ENCODE peak calls at places on chromosomes 12 and 14, in six cellular contexts. O is Jurkat, Clone E6-1; H is hepatocyte; K is tibial artery; G is HS-27A; W is activated B cell treated with CpG ODN at 0.5 μM for 24 hours. M is an unnamed sample.

GRCh38 chr12:26831959-26832816 is 806 bp downstream of the ITPR2 start:
- DNase-seq in O (peak; percentile 52), G (peak; percentile 82), K (peak; percentile 82), W (peak; percentile 64), H (peak; percentile 73), M (no peak)

GRCh38 chr14:66495214-66496098 is 9.3 kb downstream of the CCDC196 start:
- DNase-seq in K (no peak), H (peak; percentile 70), O (peak; percentile 80), G (no peak), W (no peak), M (no peak)

GRCh38 chr14:75291331-75291730 is 12.7 kb downstream of the FOS start:
- DNase-seq in W (no peak), K (peak; percentile 51), O (no peak), G (no peak), H (no peak), M (no peak)

GRCh38 chr14:61154606-61155005 is 126.5 kb downstream of the TMEM30B start:
- DNase-seq in W (no peak), K (no peak), O (no peak), H (no peak), G (no peak), M (no peak)

GRCh38 chr12:46358791-46359666 is 13.5 kb downstream of the SLC38A2 start:
- DNase-seq in G (no peak), O (no peak), W (no peak), H (no peak), K (no peak), M (no peak)

GRCh38 chr12:74334770-74335169 is 202.9 kb upstream of the ATXN7L3B start:
- DNase-seq in W (no peak), G (no peak), H (no peak), O (no peak), K (no peak), M (no peak)

GRCh38 chr12:65535951-65536350 is 257.5 kb downstream of the MSRB3 start:
- DNase-seq in H (no peak), O (no peak), W (no peak), G (no peak), K (no peak), M (no peak)

GRCh38 chr12:28498850-28499249 is 308.6 kb downstream of the CCDC91 start:
- DNase-seq in G (no peak), H (no peak), W (no peak), K (no peak), O (no peak), M (peak; percentile 43)

GRCh38 chr12:9030776-9031175 is 41.4 kb downstream of the KLRG1 start:
- DNase-seq in G (no peak), K (no peak), H (no peak), W (no peak), O (no peak), M (no peak)